ENCODE peak calls at places on chromosome 19, in six cellular contexts. One of them, this sample, is unnamed. For H3K4me1, the result is how much of the 10 kb centered on the place peaks cover.

GRCh38 chr19:13094771-13095392 is 7.8 kb downstream of the LYL1 start:
- DNase-seq in upper lobe of right lung: no peak
- DNase-seq in naive thymus-derived CD4-positive, alpha-beta T cell: peak
- DNase-seq in trophoblast cell: no peak
- DNase-seq in neuronal stem cell: no peak
- DNase-seq in uterus: no peak
- DNase-seq in this sample: no peak

GRCh38 chr19:34383599-34383998 is 18.6 kb downstream of the GPI start:
- DNase-seq in trophoblast cell: no peak
- DNase-seq in naive thymus-derived CD4-positive, alpha-beta T cell: no peak
- DNase-seq in neuronal stem cell: no peak
- DNase-seq in upper lobe of right lung: no peak
- DNase-seq in uterus: no peak
- DNase-seq in this sample: no peak

GRCh38 chr19:35346193-35347052 is 1.3 kb upstream of the FFAR1 start:
- DNase-seq in neuronal stem cell: no peak
- DNase-seq in naive thymus-derived CD4-positive, alpha-beta T cell: peak
- DNase-seq in trophoblast cell: no peak
- DNase-seq in uterus: no peak
- DNase-seq in upper lobe of right lung: peak
- DNase-seq in this sample: no peak

GRCh38 chr19:38262585-38263268 is 1.6 kb upstream of the SPINT2 start:
- DNase-seq in uterus: no peak
- DNase-seq in neuronal stem cell: no peak
- DNase-seq in upper lobe of right lung: no peak
- DNase-seq in naive thymus-derived CD4-positive, alpha-beta T cell: no peak
- DNase-seq in trophoblast cell: no peak
- DNase-seq in this sample: no peak

GRCh38 chr19:19171821-19172532 is 1.9 kb upstream of the MEF2B start:
- DNase-seq in neuronal stem cell: no peak
- DNase-seq in naive thymus-derived CD4-positive, alpha-beta T cell: no peak
- DNase-seq in uterus: no peak
- DNase-seq in upper lobe of right lung: no peak
- DNase-seq in trophoblast cell: no peak
- DNase-seq in this sample: no peak

GRCh38 chr19:13888281-13888680 is 11.3 kb downstream of the NANOS3 start:
- DNase-seq in uterus: no peak
- DNase-seq in neuronal stem cell: no peak
- DNase-seq in trophoblast cell: no peak
- DNase-seq in upper lobe of right lung: no peak
- DNase-seq in naive thymus-derived CD4-positive, alpha-beta T cell: no peak
- DNase-seq in this sample: no peak

GRCh38 chr19:23437901-23438300 is 42.6 kb upstream of the ZNF91 start:
- DNase-seq in uterus: no peak
- DNase-seq in upper lobe of right lung: no peak
- DNase-seq in trophoblast cell: peak
- DNase-seq in naive thymus-derived CD4-positive, alpha-beta T cell: no peak
- DNase-seq in neuronal stem cell: no peak
- DNase-seq in this sample: no peak

GRCh38 chr19:23393121-23393520 is 2.1 kb downstream of the ZNF91 start:
- DNase-seq in uterus: no peak
- DNase-seq in trophoblast cell: peak
- DNase-seq in neuronal stem cell: no peak
- DNase-seq in upper lobe of right lung: no peak
- DNase-seq in naive thymus-derived CD4-positive, alpha-beta T cell: no peak
- DNase-seq in this sample: no peak

GRCh38 chr19:42568006-42568405 is 26.7 kb downstream of the CEACAM8 start:
- DNase-seq in uterus: no peak
- DNase-seq in trophoblast cell: no peak
- DNase-seq in neuronal stem cell: no peak
- DNase-seq in upper lobe of right lung: no peak
- DNase-seq in naive thymus-derived CD4-positive, alpha-beta T cell: no peak
- DNase-seq in this sample: no peak

GRCh38 chr19:16368385-16369305 is 44.0 kb downstream of the KLF2 start:
- DNase-seq in uterus: no peak
- DNase-seq in neuronal stem cell: no peak
- DNase-seq in trophoblast cell: no peak
- DNase-seq in upper lobe of right lung: no peak
- DNase-seq in naive thymus-derived CD4-positive, alpha-beta T cell: peak
- DNase-seq in this sample: no peak

GRCh38 chr19:23507441-23507840 is 112.2 kb upstream of the ZNF91 start:
- DNase-seq in upper lobe of right lung: no peak
- DNase-seq in trophoblast cell: no peak
- DNase-seq in naive thymus-derived CD4-positive, alpha-beta T cell: no peak
- DNase-seq in neuronal stem cell: no peak
- DNase-seq in uterus: no peak
- DNase-seq in this sample: no peak

GRCh38 chr19:13398780-13399726 is 107.2 kb downstream of the CACNA1A start:
- DNase-seq in trophoblast cell: no peak
- DNase-seq in uterus: no peak
- DNase-seq in upper lobe of right lung: no peak
- DNase-seq in naive thymus-derived CD4-positive, alpha-beta T cell: no peak
- DNase-seq in neuronal stem cell: no peak
- DNase-seq in this sample: peak

GRCh38 chr19:5003781-5004180 is 34.9 kb downstream of the KDM4B start:
- DNase-seq in trophoblast cell: no peak
- DNase-seq in naive thymus-derived CD4-positive, alpha-beta T cell: no peak
- DNase-seq in neuronal stem cell: no peak
- DNase-seq in uterus: no peak
- DNase-seq in upper lobe of right lung: no peak
- DNase-seq in this sample: no peak

GRCh38 chr19:51139299-51140018 is 2.6 kb upstream of the SIGLEC7 start:
- DNase-seq in naive thymus-derived CD4-positive, alpha-beta T cell: no peak
- DNase-seq in uterus: no peak
- DNase-seq in neuronal stem cell: no peak
- DNase-seq in trophoblast cell: no peak
- DNase-seq in upper lobe of right lung: no peak
- DNase-seq in this sample: no peak

GRCh38 chr19:34411216-34411615 is 7.0 kb downstream of the PDCD2L start:
- DNase-seq in naive thymus-derived CD4-positive, alpha-beta T cell: no peak
- DNase-seq in trophoblast cell: no peak
- DNase-seq in uterus: no peak
- DNase-seq in upper lobe of right lung: peak
- DNase-seq in neuronal stem cell: no peak
- DNase-seq in this sample: peak

GRCh38 chr19:6161271-6161850 is 25.9 kb downstream of the ACSBG2 start:
- DNase-seq in naive thymus-derived CD4-positive, alpha-beta T cell: peak
- DNase-seq in upper lobe of right lung: peak
- DNase-seq in uterus: peak
- DNase-seq in trophoblast cell: no peak
- DNase-seq in neuronal stem cell: no peak
- DNase-seq in this sample: peak

GRCh38 chr19:41537789-41538188 is 38.2 kb upstream of the CEACAM21 start:
- DNase-seq in uterus: no peak
- DNase-seq in naive thymus-derived CD4-positive, alpha-beta T cell: no peak
- DNase-seq in upper lobe of right lung: no peak
- DNase-seq in neuronal stem cell: no peak
- DNase-seq in trophoblast cell: no peak
- DNase-seq in this sample: no peak

GRCh38 chr19:14553939-14554243 is 18.0 kb downstream of the NDUFB7 start:
- DNase-seq in neuronal stem cell: no peak
- DNase-seq in naive thymus-derived CD4-positive, alpha-beta T cell: no peak
- DNase-seq in trophoblast cell: no peak
- DNase-seq in uterus: no peak
- DNase-seq in upper lobe of right lung: no peak
- DNase-seq in this sample: no peak

GRCh38 chr19:45161715-45162463 is 1.1 kb upstream of the NKPD1 start:
- DNase-seq in trophoblast cell: no peak
- DNase-seq in upper lobe of right lung: no peak
- DNase-seq in uterus: no peak
- DNase-seq in naive thymus-derived CD4-positive, alpha-beta T cell: no peak
- DNase-seq in neuronal stem cell: no peak
- DNase-seq in this sample: no peak

GRCh38 chr19:19539738-19540703 is 2.0 kb downstream of the CILP2 start:
- DNase-seq in trophoblast cell: peak
- DNase-seq in naive thymus-derived CD4-positive, alpha-beta T cell: no peak
- DNase-seq in neuronal stem cell: no peak
- DNase-seq in uterus: peak
- DNase-seq in upper lobe of right lung: peak
- DNase-seq in this sample: peak

GRCh38 chr19:7905859-7906258 is 2.2 kb downstream of the MAP2K7 start:
- DNase-seq in upper lobe of right lung: no peak
- DNase-seq in naive thymus-derived CD4-positive, alpha-beta T cell: no peak
- DNase-seq in uterus: no peak
- DNase-seq in neuronal stem cell: no peak
- DNase-seq in trophoblast cell: no peak
- DNase-seq in this sample: no peak

GRCh38 chr19:52331757-52332156 is 4.3 kb upstream of the ZNF610 start:
- DNase-seq in uterus: no peak
- DNase-seq in neuronal stem cell: no peak
- DNase-seq in trophoblast cell: no peak
- DNase-seq in upper lobe of right lung: no peak
- DNase-seq in naive thymus-derived CD4-positive, alpha-beta T cell: no peak
- DNase-seq in this sample: no peak

DNA sequence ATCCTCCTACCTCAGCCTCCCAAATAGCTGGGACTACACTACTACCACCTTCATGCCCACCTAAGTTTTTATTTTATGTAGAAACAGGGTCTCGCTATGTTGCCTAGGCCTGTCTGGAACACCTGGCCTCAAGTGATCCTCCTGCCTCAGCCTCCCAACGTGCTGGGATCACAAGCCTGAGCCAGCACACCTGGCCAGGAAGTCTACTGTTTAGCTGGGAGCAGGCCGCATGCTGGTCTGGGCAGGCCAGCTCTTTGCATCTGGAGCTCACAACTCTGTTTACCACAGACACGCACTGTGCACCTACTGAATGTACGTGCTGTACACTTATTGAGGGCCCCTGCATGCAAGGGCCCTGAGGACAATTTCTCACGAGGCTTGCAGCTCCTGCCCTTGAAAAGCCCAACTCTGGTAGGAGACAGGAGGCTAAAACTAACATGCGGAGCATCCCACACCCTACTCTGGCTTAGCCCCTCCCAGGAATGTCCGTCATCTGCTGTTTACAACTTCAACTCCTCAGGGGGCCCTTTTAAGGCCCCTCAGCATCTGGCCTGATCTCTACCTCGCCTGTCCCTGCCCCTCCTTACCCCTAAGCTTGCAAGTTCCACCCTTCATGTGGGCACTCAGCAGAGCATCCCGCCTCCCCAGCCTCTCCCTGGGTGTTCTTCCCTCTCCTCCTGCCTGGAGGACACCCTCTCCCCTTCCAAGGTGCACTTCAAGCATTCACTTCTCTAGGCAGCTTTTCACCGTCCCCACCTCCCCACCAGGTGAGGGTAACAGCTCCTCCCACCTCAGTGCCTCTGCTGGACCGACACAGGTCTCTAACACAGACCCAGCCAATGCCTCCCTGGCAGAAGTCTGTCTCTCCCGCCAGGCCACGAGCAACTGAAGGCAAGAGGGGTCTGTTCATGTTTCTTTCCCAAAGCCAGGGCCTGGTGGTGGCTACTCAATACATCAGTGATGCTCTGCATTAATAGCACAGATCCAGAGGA is 114.2 kb upstream of the UQCRFS1 start:
- DNase-seq in naive thymus-derived CD4-positive, alpha-beta T cell: no peak
- DNase-seq in neuronal stem cell: no peak
- DNase-seq in upper lobe of right lung: no peak
- DNase-seq in uterus: no peak
- DNase-seq in trophoblast cell: no peak
- DNase-seq in this sample: no peak
- H3K4me1 ChIP-seq in naive thymus-derived CD4-positive, alpha-beta T cell: under half
- H3K4me1 ChIP-seq in neuronal stem cell: under half
- H3K4me1 ChIP-seq in upper lobe of right lung: under half
- H3K4me1 ChIP-seq in uterus: under half
- H3K4me1 ChIP-seq in trophoblast cell: under half
- H3K4me1 ChIP-seq in this sample: under half

GRCh38 chr19:2628597-2628996 is 73.9 kb downstream of the GNG7 start:
- DNase-seq in upper lobe of right lung: no peak
- DNase-seq in naive thymus-derived CD4-positive, alpha-beta T cell: no peak
- DNase-seq in neuronal stem cell: no peak
- DNase-seq in trophoblast cell: no peak
- DNase-seq in uterus: no peak
- DNase-seq in this sample: no peak
- H3K4me1 ChIP-seq in upper lobe of right lung: under half
- H3K4me1 ChIP-seq in naive thymus-derived CD4-positive, alpha-beta T cell: under half
- H3K4me1 ChIP-seq in neuronal stem cell: under half
- H3K4me1 ChIP-seq in trophoblast cell: under half
- H3K4me1 ChIP-seq in uterus: under half
- H3K4me1 ChIP-seq in this sample: under half

GRCh38 chr19:28582344-28582743 is 630.6 kb downstream of the UQCRFS1 start:
- DNase-seq in uterus: no peak
- DNase-seq in trophoblast cell: no peak
- DNase-seq in naive thymus-derived CD4-positive, alpha-beta T cell: no peak
- DNase-seq in neuronal stem cell: no peak
- DNase-seq in upper lobe of right lung: no peak
- DNase-seq in this sample: no peak

GRCh38 chr19:28581468-28581770 is 631.5 kb downstream of the UQCRFS1 start:
- DNase-seq in uterus: no peak
- DNase-seq in neuronal stem cell: no peak
- DNase-seq in naive thymus-derived CD4-positive, alpha-beta T cell: no peak
- DNase-seq in trophoblast cell: no peak
- DNase-seq in upper lobe of right lung: no peak
- DNase-seq in this sample: no peak

GRCh38 chr19:28582807-28583206 is 630.1 kb downstream of the UQCRFS1 start:
- DNase-seq in neuronal stem cell: no peak
- DNase-seq in trophoblast cell: no peak
- DNase-seq in uterus: no peak
- DNase-seq in upper lobe of right lung: no peak
- DNase-seq in naive thymus-derived CD4-positive, alpha-beta T cell: no peak
- DNase-seq in this sample: no peak

GRCh38 chr19:28586501-28586900 is 626.5 kb downstream of the UQCRFS1 start:
- DNase-seq in neuronal stem cell: no peak
- DNase-seq in uterus: no peak
- DNase-seq in upper lobe of right lung: no peak
- DNase-seq in trophoblast cell: no peak
- DNase-seq in naive thymus-derived CD4-positive, alpha-beta T cell: no peak
- DNase-seq in this sample: no peak

GRCh38 chr19:28585796-28586195 is 627.2 kb downstream of the UQCRFS1 start:
- DNase-seq in trophoblast cell: no peak
- DNase-seq in naive thymus-derived CD4-positive, alpha-beta T cell: no peak
- DNase-seq in upper lobe of right lung: no peak
- DNase-seq in neuronal stem cell: no peak
- DNase-seq in uterus: no peak
- DNase-seq in this sample: no peak
- H3K4me1 ChIP-seq in trophoblast cell: under half
- H3K4me1 ChIP-seq in naive thymus-derived CD4-positive, alpha-beta T cell: under half
- H3K4me1 ChIP-seq in upper lobe of right lung: under half
- H3K4me1 ChIP-seq in neuronal stem cell: under half
- H3K4me1 ChIP-seq in uterus: under half
- H3K4me1 ChIP-seq in this sample: under half

DNA sequence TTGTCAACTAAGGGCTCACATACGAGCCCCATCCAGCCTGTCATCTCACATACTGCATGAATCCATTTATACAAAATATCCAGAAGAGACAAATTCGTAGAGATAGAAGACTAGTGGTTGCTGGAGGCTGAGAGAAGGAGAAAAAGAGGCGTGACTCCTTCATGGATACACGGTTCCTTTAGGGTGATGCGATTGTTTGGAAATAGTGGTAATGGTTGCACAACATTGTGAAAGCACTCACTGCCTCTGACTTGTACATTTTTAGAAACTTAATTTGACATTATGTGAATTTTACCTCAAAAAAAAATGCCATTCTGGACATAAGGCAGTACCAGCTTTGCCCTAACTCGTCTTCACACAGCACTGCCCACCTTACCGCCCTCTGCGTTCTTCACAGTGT is 27.3 kb downstream of the IGFL1 start:
- DNase-seq in naive thymus-derived CD4-positive, alpha-beta T cell: no peak
- DNase-seq in uterus: no peak
- DNase-seq in upper lobe of right lung: no peak
- DNase-seq in trophoblast cell: peak
- DNase-seq in neuronal stem cell: no peak
- DNase-seq in this sample: no peak
- H3K4me1 ChIP-seq in naive thymus-derived CD4-positive, alpha-beta T cell: under half
- H3K4me1 ChIP-seq in uterus: under half
- H3K4me1 ChIP-seq in upper lobe of right lung: under half
- H3K4me1 ChIP-seq in trophoblast cell: under half
- H3K4me1 ChIP-seq in neuronal stem cell: under half
- H3K4me1 ChIP-seq in this sample: under half

GRCh38 chr19:1214862-1215731 is 9.5 kb downstream of the STK11 start:
- DNase-seq in upper lobe of right lung: peak
- DNase-seq in uterus: no peak
- DNase-seq in trophoblast cell: peak
- DNase-seq in neuronal stem cell: no peak
- DNase-seq in naive thymus-derived CD4-positive, alpha-beta T cell: no peak
- DNase-seq in this sample: peak
- H3K4me1 ChIP-seq in upper lobe of right lung: half or more
- H3K4me1 ChIP-seq in uterus: under half
- H3K4me1 ChIP-seq in trophoblast cell: under half
- H3K4me1 ChIP-seq in neuronal stem cell: under half
- H3K4me1 ChIP-seq in naive thymus-derived CD4-positive, alpha-beta T cell: under half
- H3K4me1 ChIP-seq in this sample: half or more

This sample was measured in RWPE2.